ENCODE peak calls at places on chromosomes 1 and 21, in five cellular contexts. C, B, D, J and O are unnamed samples.

GRCh38 chr1:31725777-31726535 is 22.1 kb upstream of the COL16A1 start:
- DNase-seq in D (no peak), B (no peak), C (no peak), J (no peak), O (no peak)

GRCh38 chr21:44871576-44872265 is 1.8 kb downstream of the PTTG1IP start:
- DNase-seq in B (no peak), J (no peak), C (peak; percentile 86), D (no peak), O (peak; percentile 91)

GRCh38 chr1:76147917-76148316 is 73.4 kb downstream of the ST6GALNAC3 start:
- DNase-seq in J (no peak), D (no peak), C (no peak), B (no peak), O (no peak)

GRCh38 chr1:48999321-48999720 is 222.6 kb upstream of the BEND5 start:
- DNase-seq in D (no peak), C (no peak), B (no peak), J (no peak), O (no peak)

GRCh38 chr1:220880726-220881506 is 1.7 kb downstream of the HLX start:
- DNase-seq in J (no peak), C (peak; percentile 73), B (peak; percentile 40), D (no peak), O (peak; percentile 77)

GRCh38 chr1:81509619-81510018 is 291.1 kb upstream of the ADGRL2 start:
- DNase-seq in D (no peak), B (no peak), J (no peak), C (no peak), O (no peak)

GRCh38 chr1:204567067-204567466 is 50.9 kb downstream of the MDM4 start:
- DNase-seq in B (no peak), D (no peak), C (no peak), J (no peak), O (no peak)

GRCh38 chr1:15002325-15002724 is 151.2 kb upstream of the TMEM51 start:
- DNase-seq in D (no peak), J (no peak), B (no peak), C (no peak), O (no peak)

GRCh38 chr1:111990878-111991760 is 1.7 kb upstream of the KCND3 start:
- DNase-seq in D (no peak), B (peak; percentile 39), J (no peak), C (peak; percentile 33), O (peak; percentile 35)

GRCh38 chr1:24189528-24189927 is 2.4 kb upstream of the IFNLR1 start:
- DNase-seq in D (no peak), J (peak; percentile 57), C (no peak), B (no peak), O (no peak)

GRCh38 chr1:113282897-113283285 is 107.4 kb upstream of the MAGI3 start:
- DNase-seq in C (no peak), J (no peak), D (no peak), B (no peak), O (no peak)

GRCh38 chr21:33021667-33022066 is 4.1 kb upstream of the OLIG2 start:
- DNase-seq in D (no peak), C (no peak), B (no peak), J (no peak), O (no peak)

GRCh38 chr1:41366428-41367101 is 5.3 kb downstream of the FOXO6 start:
- DNase-seq in J (no peak), B (peak; percentile 45), D (peak; percentile 53), C (no peak), O (no peak)

GRCh38 chr21:45590246-45590725 is 48.0 kb upstream of the SLC19A1 start:
- DNase-seq in D (no peak), C (peak; percentile 70), B (peak; percentile 64), J (peak; percentile 66), O (peak; percentile 36)